ENCODE peak calls at places on chromosomes 16 and 17, in ten cellular contexts. T, A, R, F, V, J, W, G, Y and U are unnamed samples.

GRCh38 chr16:66652661-66653060 is 43.9 kb downstream of the CMTM4 start:
- DNase-seq in T (no peak), A (no peak), R (no peak), F (no peak), V (no peak), J (no peak), W (no peak), G (peak), Y (no peak), U (no peak)

GRCh38 chr17:65198653-65199382 is 61.6 kb downstream of the RGS9 start:
- DNase-seq in T (no peak), A (peak), R (no peak), F (no peak), V (peak), J (no peak), W (no peak), G (peak), Y (peak), U (no peak)

GRCh38 chr16:85033153-85033552 is 5.6 kb downstream of the KIAA0513 start:
- DNase-seq in T (no peak), A (no peak), R (no peak), F (no peak), V (no peak), J (no peak), W (no peak), G (no peak), Y (no peak), U (no peak)

GRCh38 chr16:50999181-50999580 is 151.9 kb downstream of the SALL1 start:
- DNase-seq in T (no peak), A (no peak), R (no peak), F (no peak), V (no peak), J (no peak), W (no peak), G (peak), Y (no peak), U (no peak)

GRCh38 chr17:1733047-1733357 is 8.5 kb downstream of the WDR81 start:
- DNase-seq in T (no peak), A (no peak), R (no peak), F (no peak), V (no peak), J (no peak), W (no peak), G (no peak), Y (no peak), U (no peak)

GRCh38 chr17:54269886-54270285 is 447.2 kb downstream of the KIF2B start:
- DNase-seq in T (no peak), A (no peak), R (no peak), F (no peak), V (no peak), J (no peak), W (no peak), G (no peak), Y (no peak), U (peak)

GRCh38 chr17:67020293-67020766 is 24.0 kb upstream of the CACNG1 start:
- DNase-seq in T (peak), A (no peak), R (no peak), F (no peak), V (no peak), J (no peak), W (no peak), G (no peak), Y (no peak), U (no peak)

GRCh38 chr16:15900901-15901465 is 12.6 kb upstream of the CEP20 start:
- DNase-seq in T (no peak), A (no peak), R (no peak), F (no peak), V (no peak), J (no peak), W (no peak), G (no peak), Y (no peak), U (no peak)

GRCh38 chr16:25748099-25748654 is 56.4 kb downstream of the HS3ST4 start:
- DNase-seq in T (no peak), A (no peak), R (no peak), F (no peak), V (no peak), J (no peak), W (no peak), G (no peak), Y (no peak), U (no peak)

GRCh38 chr17:61376931-61377838 is 22.5 kb upstream of the TBX2 start:
- DNase-seq in T (no peak), A (no peak), R (no peak), F (no peak), V (peak), J (no peak), W (no peak), G (no peak), Y (no peak), U (no peak)

GRCh38 chr17:57293077-57293476 is 36.8 kb downstream of the MSI2 start:
- DNase-seq in T (no peak), A (no peak), R (peak), F (no peak), V (no peak), J (no peak), W (no peak), G (no peak), Y (no peak), U (peak)

GRCh38 chr16:1216296-1216619 is 8.8 kb downstream of the TPSG1 start:
- DNase-seq in T (no peak), A (no peak), R (no peak), F (no peak), V (no peak), J (no peak), W (no peak), G (no peak), Y (no peak), U (no peak)

GRCh38 chr17:14717849-14718248 is 417.0 kb downstream of the HS3ST3B1 start:
- DNase-seq in T (no peak), A (no peak), R (no peak), F (no peak), V (no peak), J (no peak), W (no peak), G (no peak), Y (no peak), U (no peak)

GRCh38 chr16:11302977-11303376 is 21.8 kb upstream of the PRM1 start:
- DNase-seq in T (no peak), A (no peak), R (no peak), F (no peak), V (no peak), J (no peak), W (peak), G (no peak), Y (no peak), U (no peak)

GRCh38 chr16:11301645-11302513 is 20.7 kb upstream of the PRM1 start:
- DNase-seq in T (no peak), A (no peak), R (no peak), F (no peak), V (no peak), J (no peak), W (no peak), G (peak), Y (no peak), U (no peak)

GRCh38 chr16:11300560-11300892 is 19.4 kb upstream of the PRM1 start:
- DNase-seq in T (no peak), A (no peak), R (no peak), F (no peak), V (no peak), J (no peak), W (no peak), G (no peak), Y (no peak), U (no peak)

GRCh38 chr16:11306381-11306780 is 25.3 kb upstream of the PRM1 start:
- DNase-seq in T (no peak), A (no peak), R (no peak), F (no peak), V (no peak), J (no peak), W (no peak), G (no peak), Y (no peak), U (no peak)

GRCh38 chr16:11303405-11304138 is 22.4 kb upstream of the PRM1 start:
- DNase-seq in T (peak), A (no peak), R (no peak), F (no peak), V (no peak), J (peak), W (peak), G (no peak), Y (peak), U (peak)
- H3K27ac ChIP-seq in T (no peak), A (no peak), R (no peak), F (no peak), V (no peak), J (peak), W (peak), G (no peak), Y (no peak), U (no peak)

GRCh38 chr17:19334331-19334730 is 28.2 kb downstream of the B9D1 start:
- DNase-seq in T (no peak), A (no peak), R (no peak), F (no peak), V (no peak), J (peak), W (no peak), G (no peak), Y (no peak), U (no peak)
- H3K27ac ChIP-seq in T (no peak), A (no peak), R (no peak), F (no peak), V (no peak), J (no peak), W (no peak), G (no peak), Y (no peak), U (no peak)

GRCh38 chr16:4392382-4393242 is 21.0 kb downstream of the VASN start:
- DNase-seq in T (no peak), A (no peak), R (no peak), F (no peak), V (no peak), J (no peak), W (no peak), G (peak), Y (no peak), U (no peak)

GRCh38 chr16:4393243-4393606 is 21.6 kb downstream of the VASN start:
- DNase-seq in T (no peak), A (no peak), R (no peak), F (no peak), V (no peak), J (no peak), W (no peak), G (peak), Y (peak), U (no peak)

GRCh38 chr16:4391635-4392381 is 20.2 kb downstream of the VASN start:
- DNase-seq in T (no peak), A (no peak), R (no peak), F (no peak), V (no peak), J (no peak), W (no peak), G (peak), Y (no peak), U (no peak)

GRCh38 chr16:4390266-4391260 is 18.9 kb downstream of the VASN start:
- DNase-seq in T (no peak), A (no peak), R (no peak), F (no peak), V (no peak), J (no peak), W (no peak), G (no peak), Y (no peak), U (no peak)

GRCh38 chr16:4395055-4395726 is 21.2 kb downstream of the CORO7 start:
- DNase-seq in T (no peak), A (no peak), R (no peak), F (no peak), V (no peak), J (no peak), W (no peak), G (no peak), Y (no peak), U (no peak)
- H3K27ac ChIP-seq in T (no peak), A (no peak), R (no peak), F (no peak), V (no peak), J (no peak), W (no peak), G (no peak), Y (no peak), U (no peak)

GRCh38 chr16:87206646-87207451 is 110.3 kb downstream of the C16orf95 start:
- DNase-seq in T (no peak), A (no peak), R (no peak), F (no peak), V (no peak), J (no peak), W (no peak), G (peak), Y (peak), U (peak)
- H3K27ac ChIP-seq in T (no peak), A (no peak), R (peak), F (peak), V (no peak), J (no peak), W (no peak), G (peak), Y (peak), U (peak)

DNA sequence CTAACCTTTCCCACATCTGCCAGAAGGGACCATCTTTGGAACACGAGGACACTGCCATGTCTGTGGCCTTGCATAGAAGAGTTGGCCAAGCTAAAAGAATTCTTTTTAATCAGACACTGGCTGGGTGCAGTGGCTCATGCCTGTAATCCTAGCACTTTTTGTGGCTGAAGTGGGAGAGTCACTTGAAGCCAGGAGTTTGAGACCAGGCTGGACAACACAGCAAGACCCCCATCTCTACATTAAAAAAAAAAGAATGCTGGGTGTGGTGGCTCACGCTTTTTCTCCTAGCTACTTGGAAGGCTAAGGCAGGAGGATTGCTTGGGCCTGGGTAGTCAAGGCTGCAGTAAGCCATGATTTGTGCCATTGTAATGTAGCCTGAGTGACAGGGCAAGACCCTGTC is 9.3 kb upstream of the DUSP14 start:
- DNase-seq in T (no peak), A (no peak), R (no peak), F (no peak), V (no peak), J (no peak), W (no peak), G (no peak), Y (no peak), U (no peak)
- H3K27ac ChIP-seq in T (no peak), A (no peak), R (peak), F (no peak), V (no peak), J (no peak), W (no peak), G (no peak), Y (no peak), U (peak)

DNA sequence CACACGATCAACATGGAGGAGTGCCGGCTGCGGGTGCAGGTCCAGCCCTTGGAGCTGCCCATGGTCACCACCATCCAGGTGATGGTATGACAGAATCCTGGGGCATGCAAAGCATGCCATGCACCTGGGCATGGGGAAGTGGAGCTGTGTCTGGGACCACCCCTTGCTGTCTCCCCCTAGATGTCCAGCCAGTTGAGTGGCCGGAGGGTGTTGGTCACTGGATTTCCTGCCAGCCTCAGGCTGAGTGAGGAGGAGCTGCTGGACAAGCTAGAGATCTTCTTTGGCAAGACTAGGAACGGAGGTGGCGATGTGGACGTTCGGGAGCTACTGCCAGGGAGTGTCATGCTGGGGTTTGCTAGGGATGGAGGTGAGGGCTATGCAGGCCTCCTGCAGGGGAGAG is 6.7 kb downstream of the IFI35 start:
- DNase-seq in T (no peak), A (no peak), R (no peak), F (no peak), V (no peak), J (no peak), W (no peak), G (no peak), Y (no peak), U (no peak)
- H3K27ac ChIP-seq in T (no peak), A (no peak), R (no peak), F (peak), V (no peak), J (no peak), W (peak), G (no peak), Y (no peak), U (no peak)

GRCh38 chr17:21271767-21272166 is 12.7 kb upstream of the MAP2K3 start:
- DNase-seq in T (no peak), A (no peak), R (no peak), F (no peak), V (no peak), J (no peak), W (no peak), G (no peak), Y (no peak), U (no peak)

GRCh38 chr17:21272250-21272649 is 12.3 kb upstream of the MAP2K3 start:
- DNase-seq in T (no peak), A (no peak), R (no peak), F (no peak), V (no peak), J (no peak), W (no peak), G (no peak), Y (no peak), U (no peak)

GRCh38 chr17:21263351-21263750 is 10.1 kb upstream of the NATD1 start:
- DNase-seq in T (no peak), A (no peak), R (no peak), F (no peak), V (no peak), J (no peak), W (no peak), G (peak), Y (peak), U (peak)

GRCh38 chr17:21272881-21273839 is 11.4 kb upstream of the MAP2K3 start:
- DNase-seq in T (no peak), A (no peak), R (no peak), F (peak), V (no peak), J (no peak), W (no peak), G (no peak), Y (peak), U (no peak)

GRCh38 chr17:21268596-21269188 is 15.5 kb upstream of the NATD1 start:
- DNase-seq in T (no peak), A (no peak), R (no peak), F (no peak), V (no peak), J (no peak), W (no peak), G (no peak), Y (no peak), U (no peak)
- H3K27ac ChIP-seq in T (no peak), A (no peak), R (no peak), F (no peak), V (no peak), J (peak), W (no peak), G (no peak), Y (no peak), U (no peak)

GRCh38 chr17:4173771-4174170 is 30.8 kb downstream of the CYB5D2 start:
- DNase-seq in T (no peak), A (no peak), R (no peak), F (no peak), V (no peak), J (no peak), W (no peak), G (no peak), Y (no peak), U (no peak)

GRCh38 chr17:4174556-4174955 is 31.6 kb downstream of the CYB5D2 start:
- DNase-seq in T (no peak), A (no peak), R (no peak), F (no peak), V (no peak), J (no peak), W (no peak), G (no peak), Y (no peak), U (no peak)

GRCh38 chr17:4176803-4177472 is 33.9 kb downstream of the CYB5D2 start:
- DNase-seq in T (no peak), A (no peak), R (no peak), F (no peak), V (no peak), J (no peak), W (no peak), G (no peak), Y (no peak), U (no peak)

GRCh38 chr17:4177732-4178131 is 34.7 kb downstream of the CYB5D2 start:
- DNase-seq in T (no peak), A (no peak), R (no peak), F (no peak), V (no peak), J (no peak), W (no peak), G (no peak), Y (no peak), U (no peak)

DNA sequence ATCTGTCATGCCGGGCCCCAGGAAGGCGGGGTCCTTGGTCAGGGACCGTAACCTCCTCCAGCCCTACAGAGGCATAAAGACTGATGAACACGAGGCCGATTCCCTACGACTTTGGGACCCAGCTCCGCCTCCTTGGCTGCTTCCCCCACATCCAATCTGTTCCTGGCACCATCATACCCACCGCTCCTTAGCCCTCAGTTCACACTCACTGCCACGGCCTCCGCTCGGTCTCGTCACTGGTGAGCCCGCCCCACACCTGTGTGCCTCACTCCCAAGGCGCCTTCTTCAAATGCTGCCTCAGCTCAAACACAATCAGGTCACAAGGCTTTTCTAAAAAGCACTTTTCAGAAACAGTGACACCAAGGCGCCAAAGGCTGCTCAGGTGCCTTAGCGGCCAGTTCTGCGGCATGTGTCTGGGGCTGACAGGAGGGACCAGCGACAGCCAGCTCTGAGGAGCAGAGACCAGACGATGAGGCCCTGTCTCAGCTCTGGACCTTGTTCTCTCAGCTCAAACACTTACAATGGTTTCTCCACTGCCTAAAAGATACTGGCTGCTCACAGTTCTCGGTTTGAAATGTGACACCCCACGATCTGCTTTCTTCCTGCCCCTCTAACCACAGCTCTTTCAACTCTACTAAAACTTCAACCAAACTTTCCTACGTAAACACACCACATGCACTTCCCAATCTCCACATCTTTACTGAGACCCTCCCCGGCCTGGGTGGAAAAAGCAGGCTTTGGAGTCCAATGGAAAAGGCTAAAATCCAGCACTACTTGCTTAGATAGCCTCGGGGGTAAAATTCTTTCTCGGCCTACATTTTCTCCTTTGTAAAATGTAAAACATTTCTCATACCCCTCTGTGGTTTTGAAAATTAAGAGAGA is 33.2 kb downstream of the CYB5D2 start:
- DNase-seq in T (no peak), A (peak), R (no peak), F (no peak), V (no peak), J (no peak), W (no peak), G (no peak), Y (no peak), U (no peak)
- H3K27ac ChIP-seq in T (no peak), A (peak), R (no peak), F (peak), V (no peak), J (peak), W (peak), G (no peak), Y (no peak), U (no peak)